ENCODE peak calls at places on chromosomes 7 and 10, in five cellular contexts. One of them, this sample, is unnamed.

GRCh38 chr7:131653418-131654248 is 97.2 kb upstream of the PODXL start:
- DNase-seq in A549: peak
- DNase-seq in NB4: no peak
- DNase-seq in adrenal gland: no peak
- DNase-seq in HCT116: no peak
- DNase-seq in this sample: no peak

GRCh38 chr10:49505076-49505475 is 33.8 kb downstream of the ERCC6 start:
- DNase-seq in adrenal gland: no peak
- DNase-seq in A549: no peak
- DNase-seq in HCT116: no peak
- DNase-seq in NB4: no peak
- DNase-seq in this sample: no peak

GRCh38 chr10:10967502-10967901 is 50.2 kb upstream of the CELF2 start:
- DNase-seq in HCT116: no peak
- DNase-seq in A549: no peak
- DNase-seq in NB4: no peak
- DNase-seq in adrenal gland: no peak
- DNase-seq in this sample: no peak

GRCh38 chr10:79349072-79349491 is 1.8 kb downstream of the PPIF start:
- DNase-seq in NB4: no peak
- DNase-seq in HCT116: no peak
- DNase-seq in adrenal gland: no peak
- DNase-seq in A549: no peak
- DNase-seq in this sample: no peak

GRCh38 chr7:42091461-42092229 is 145.4 kb downstream of the GLI3 start:
- DNase-seq in A549: no peak
- DNase-seq in NB4: no peak
- DNase-seq in adrenal gland: no peak
- DNase-seq in HCT116: no peak
- DNase-seq in this sample: no peak

GRCh38 chr7:102024005-102024768 is 206.8 kb downstream of the CUX1 start:
- DNase-seq in A549: no peak
- DNase-seq in adrenal gland: no peak
- DNase-seq in HCT116: no peak
- DNase-seq in NB4: no peak
- DNase-seq in this sample: no peak

GRCh38 chr7:158246272-158246959 is 341.2 kb downstream of the PTPRN2 start:
- DNase-seq in A549: no peak
- DNase-seq in NB4: no peak
- DNase-seq in adrenal gland: no peak
- DNase-seq in HCT116: no peak
- DNase-seq in this sample: no peak

GRCh38 chr7:120023494-120024167 is 249.3 kb upstream of the KCND2 start:
- DNase-seq in HCT116: no peak
- DNase-seq in NB4: peak
- DNase-seq in A549: no peak
- DNase-seq in adrenal gland: no peak
- DNase-seq in this sample: no peak

GRCh38 chr7:112204072-112204775 is 2.0 kb downstream of the DOCK4 start:
- DNase-seq in adrenal gland: peak
- DNase-seq in NB4: no peak
- DNase-seq in A549: no peak
- DNase-seq in HCT116: no peak
- DNase-seq in this sample: no peak

GRCh38 chr7:88546808-88547207 is 212.7 kb upstream of the ZNF804B start:
- DNase-seq in HCT116: peak
- DNase-seq in adrenal gland: peak
- DNase-seq in A549: peak
- DNase-seq in NB4: peak
- DNase-seq in this sample: no peak

GRCh38 chr10:103281753-103282152 is 4.8 kb downstream of the INA start:
- DNase-seq in A549: no peak
- DNase-seq in HCT116: no peak
- DNase-seq in adrenal gland: no peak
- DNase-seq in NB4: peak
- DNase-seq in this sample: no peak

GRCh38 chr10:18400911-18401260 is 250.5 kb downstream of the NSUN6 start:
- DNase-seq in A549: no peak
- DNase-seq in HCT116: no peak
- DNase-seq in adrenal gland: peak
- DNase-seq in NB4: no peak
- DNase-seq in this sample: no peak

GRCh38 chr7:2037805-2038635 is 194.7 kb downstream of the MAD1L1 start:
- DNase-seq in A549: no peak
- DNase-seq in NB4: no peak
- DNase-seq in HCT116: no peak
- DNase-seq in adrenal gland: peak
- DNase-seq in this sample: peak

GRCh38 chr7:29306276-29307036 is 111.9 kb downstream of the CHN2 start:
- DNase-seq in NB4: no peak
- DNase-seq in adrenal gland: no peak
- DNase-seq in HCT116: no peak
- DNase-seq in A549: no peak
- DNase-seq in this sample: no peak

GRCh38 chr10:59362184-59362966 is at the start of gene FAM13C:
- DNase-seq in A549: peak
- DNase-seq in HCT116: no peak
- DNase-seq in adrenal gland: peak
- DNase-seq in NB4: no peak
- DNase-seq in this sample: peak

GRCh38 chr10:59905735-59906416 is 480 bp downstream of the CCDC6 start:
- DNase-seq in HCT116: no peak
- DNase-seq in A549: no peak
- DNase-seq in NB4: peak
- DNase-seq in adrenal gland: no peak
- DNase-seq in this sample: no peak

GRCh38 chr10:58302259-58302658 is 32.5 kb upstream of the UBE2D1 start:
- DNase-seq in NB4: no peak
- DNase-seq in HCT116: no peak
- DNase-seq in adrenal gland: no peak
- DNase-seq in A549: no peak
- DNase-seq in this sample: no peak

GRCh38 chr7:43929529-43930457 is 3.6 kb downstream of the UBE2D4 start:
- DNase-seq in adrenal gland: no peak
- DNase-seq in NB4: no peak
- DNase-seq in A549: no peak
- DNase-seq in HCT116: no peak
- DNase-seq in this sample: peak

GRCh38 chr7:36844374-36844773 is 120.1 kb upstream of the AOAH start:
- DNase-seq in adrenal gland: no peak
- DNase-seq in NB4: no peak
- DNase-seq in A549: no peak
- DNase-seq in HCT116: no peak
- DNase-seq in this sample: no peak

GRCh38 chr7:55477781-55478374 is 94.4 kb downstream of the VOPP1 start:
- DNase-seq in NB4: no peak
- DNase-seq in adrenal gland: no peak
- DNase-seq in A549: no peak
- DNase-seq in HCT116: no peak
- DNase-seq in this sample: no peak

GRCh38 chr7:28958235-28958945 is at the start of gene TRIL:
- DNase-seq in A549: no peak
- DNase-seq in adrenal gland: peak
- DNase-seq in NB4: no peak
- DNase-seq in HCT116: no peak
- DNase-seq in this sample: peak

GRCh38 chr7:107659666-107660065 is 962 bp upstream of the SLC26A4 start:
- DNase-seq in A549: peak
- DNase-seq in NB4: peak
- DNase-seq in adrenal gland: no peak
- DNase-seq in HCT116: peak
- DNase-seq in this sample: no peak

GRCh38 chr10:117004627-117005453 is at the start of gene SHTN1:
- DNase-seq in A549: peak
- DNase-seq in NB4: peak
- DNase-seq in HCT116: peak
- DNase-seq in adrenal gland: peak
- DNase-seq in this sample: peak

GRCh38 chr10:15209827-15210509 is 41.5 kb upstream of the NMT2 start:
- DNase-seq in HCT116: peak
- DNase-seq in NB4: peak
- DNase-seq in adrenal gland: peak
- DNase-seq in A549: peak
- DNase-seq in this sample: peak

GRCh38 chr10:71325258-71325657 is 6.2 kb downstream of the SLC29A3 start:
- DNase-seq in NB4: no peak
- DNase-seq in adrenal gland: no peak
- DNase-seq in A549: no peak
- DNase-seq in HCT116: no peak
- DNase-seq in this sample: no peak

GRCh38 chr7:18693401-18693800 is 197.9 kb downstream of the HDAC9 start:
- DNase-seq in A549: peak
- DNase-seq in adrenal gland: peak
- DNase-seq in NB4: peak
- DNase-seq in HCT116: peak
- DNase-seq in this sample: peak

GRCh38 chr7:95213809-95214492 is 110.4 kb downstream of the PON1 start:
- DNase-seq in NB4: no peak
- DNase-seq in adrenal gland: peak
- DNase-seq in HCT116: no peak
- DNase-seq in A549: peak
- DNase-seq in this sample: peak

GRCh38 chr7:34311591-34311990 is 346.4 kb upstream of the NPSR1 start:
- DNase-seq in HCT116: no peak
- DNase-seq in adrenal gland: no peak
- DNase-seq in NB4: no peak
- DNase-seq in A549: no peak
- DNase-seq in this sample: no peak

GRCh38 chr10:117752103-117752502 is 209.6 kb downstream of the EMX2 start:
- DNase-seq in A549: no peak
- DNase-seq in HCT116: no peak
- DNase-seq in NB4: no peak
- DNase-seq in adrenal gland: no peak
- DNase-seq in this sample: no peak

GRCh38 chr7:12805957-12806356 is 118.5 kb downstream of the ARL4A start:
- DNase-seq in NB4: peak
- DNase-seq in A549: no peak
- DNase-seq in HCT116: no peak
- DNase-seq in adrenal gland: no peak
- DNase-seq in this sample: no peak

DNA sequence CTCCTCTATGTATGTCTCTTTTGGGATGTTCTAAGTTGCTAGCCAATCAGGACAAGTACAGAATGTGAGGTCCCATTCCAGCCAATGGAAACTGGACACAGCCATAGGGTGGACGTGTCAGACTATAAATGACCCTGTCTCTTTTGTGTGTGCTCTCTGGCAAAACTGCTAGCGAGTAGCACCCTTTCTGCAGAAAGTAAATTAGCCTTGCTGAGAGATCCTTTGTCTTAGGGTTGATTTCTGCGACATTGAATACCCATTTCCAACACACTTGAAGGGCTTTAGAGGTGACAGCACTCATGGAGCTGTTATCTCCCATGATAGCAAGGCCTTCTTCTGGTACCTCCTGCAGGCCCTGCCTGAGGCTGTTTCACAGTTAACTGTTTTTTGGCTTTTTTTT is 107.5 kb downstream of the CCNY start:
- DNase-seq in adrenal gland: no peak
- DNase-seq in HCT116: no peak
- DNase-seq in NB4: no peak
- DNase-seq in A549: no peak
- DNase-seq in this sample: no peak
- TF ChIP-seq POLR2A in adrenal gland: no peak
- TF ChIP-seq POLR2A in HCT116: no peak
- TF ChIP-seq POLR2A in NB4: no peak
- TF ChIP-seq POLR2A in A549: no peak
- TF ChIP-seq POLR2A in this sample: no peak

DNA sequence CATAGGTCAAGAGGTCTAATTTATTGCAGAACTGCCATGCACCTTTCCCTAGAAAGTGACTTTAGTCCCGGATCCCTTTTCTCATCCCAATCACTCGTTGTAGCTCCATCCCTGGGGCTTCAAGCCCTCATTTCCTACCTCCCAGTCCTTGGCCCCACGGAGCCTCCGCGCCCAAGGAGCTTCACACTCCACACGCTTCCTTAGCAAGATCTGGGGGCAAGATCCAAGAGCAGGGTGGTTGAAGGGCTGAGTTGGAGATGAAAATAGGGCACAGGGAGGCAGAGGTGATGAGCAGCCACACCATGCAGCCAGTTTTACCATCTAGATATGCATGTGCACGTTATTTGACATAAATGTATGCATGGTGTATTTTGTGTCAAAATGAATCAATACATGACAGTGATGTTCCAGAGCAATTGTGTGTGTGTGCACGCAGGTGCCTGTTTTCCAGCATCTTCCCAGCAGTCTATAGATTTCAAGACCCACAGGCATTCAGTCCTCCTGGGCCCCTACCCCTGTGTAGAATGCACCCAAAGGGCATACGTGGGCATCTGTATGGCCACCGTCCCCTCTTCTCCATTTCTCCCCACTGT is 6.0 kb upstream of the TRPV6 start:
- DNase-seq in HCT116: no peak
- DNase-seq in A549: no peak
- DNase-seq in adrenal gland: no peak
- DNase-seq in NB4: no peak
- DNase-seq in this sample: no peak
- H3K4me3 ChIP-seq in HCT116: no peak
- H3K4me3 ChIP-seq in A549: no peak
- H3K4me3 ChIP-seq in adrenal gland: no peak
- H3K4me3 ChIP-seq in NB4: no peak
- H3K4me3 ChIP-seq in this sample: no peak

GRCh38 chr10:92688573-92688926 is 1.2 kb upstream of the HHEX start:
- DNase-seq in NB4: no peak
- DNase-seq in A549: no peak
- DNase-seq in HCT116: no peak
- DNase-seq in adrenal gland: no peak
- DNase-seq in this sample: no peak

GRCh38 chr10:92689663-92690210 is at the start of gene HHEX:
- DNase-seq in adrenal gland: peak
- DNase-seq in NB4: peak
- DNase-seq in A549: peak
- DNase-seq in HCT116: peak
- DNase-seq in this sample: peak

GRCh38 chr10:92691042-92691590 is 1.4 kb downstream of the HHEX start:
- DNase-seq in NB4: no peak
- DNase-seq in A549: no peak
- DNase-seq in adrenal gland: peak
- DNase-seq in HCT116: no peak
- DNase-seq in this sample: peak

GRCh38 chr10:92690211-92691041 is 671 bp downstream of the HHEX start:
- DNase-seq in HCT116: peak
- DNase-seq in adrenal gland: peak
- DNase-seq in NB4: peak
- DNase-seq in A549: peak
- DNase-seq in this sample: peak

GRCh38 chr10:92688927-92689662 is 660 bp upstream of the HHEX start:
- DNase-seq in adrenal gland: peak
- DNase-seq in A549: peak
- DNase-seq in HCT116: no peak
- DNase-seq in NB4: peak
- DNase-seq in this sample: peak
- TF ChIP-seq CTCF in adrenal gland: no peak
- TF ChIP-seq CTCF in A549: peak
- TF ChIP-seq CTCF in HCT116: no peak
- TF ChIP-seq CTCF in NB4: no peak
- TF ChIP-seq CTCF in this sample: no peak

GRCh38 chr7:139118803-139119485 is 9.4 kb upstream of the ZC3HAV1 start:
- DNase-seq in adrenal gland: no peak
- DNase-seq in A549: no peak
- DNase-seq in NB4: peak
- DNase-seq in HCT116: no peak
- DNase-seq in this sample: no peak
- TF ChIP-seq POLR2A in adrenal gland: no peak
- TF ChIP-seq POLR2A in A549: no peak
- TF ChIP-seq POLR2A in NB4: no peak
- TF ChIP-seq POLR2A in HCT116: no peak
- TF ChIP-seq POLR2A in this sample: no peak

GRCh38 chr10:75410135-75410787 is 8.7 kb upstream of the ZNF503 start:
- DNase-seq in NB4: no peak
- DNase-seq in adrenal gland: no peak
- DNase-seq in HCT116: no peak
- DNase-seq in A549: no peak
- DNase-seq in this sample: no peak
- H3K4me3 ChIP-seq in NB4: no peak
- H3K4me3 ChIP-seq in adrenal gland: no peak
- H3K4me3 ChIP-seq in HCT116: no peak
- H3K4me3 ChIP-seq in A549: no peak
- H3K4me3 ChIP-seq in this sample: no peak

This sample was measured in sigmoid colon.